ENCODE peak calls at places on chromosomes 16 and 17, in seven cellular contexts. One of them, this sample, is unnamed.

GRCh38 chr17:75647921-75648320 is 14.7 kb downstream of the SMIM5 start:
- DNase-seq in CD4-positive, alpha-beta T cell: no peak
- DNase-seq in neural progenitor cell: no peak
- DNase-seq in stimulated activated naive CD4-positive, alpha-beta T cell treated with Interleukin-2 at 50 U/mL for 16 hours: no peak
- DNase-seq in stimulated activated CD8-positive, alpha-beta memory T cell treated with anti-CD3 and anti-CD28 coated beads, Interleukin-4, amount 100 ng/mL, for 4 hours: no peak
- DNase-seq in GM13977: no peak
- DNase-seq in stimulated activated CD4-positive, alpha-beta T cell treated with anti-CD3 and anti-CD28 coated beads, TNF-alpha, amount 100 ng/mL, for 48 hours: no peak
- DNase-seq in this sample: no peak

GRCh38 chr16:77214411-77215138 is 15.4 kb downstream of the SYCE1L start:
- DNase-seq in CD4-positive, alpha-beta T cell: no peak
- DNase-seq in neural progenitor cell: no peak
- DNase-seq in stimulated activated naive CD4-positive, alpha-beta T cell treated with Interleukin-2 at 50 U/mL for 16 hours: no peak
- DNase-seq in stimulated activated CD8-positive, alpha-beta memory T cell treated with anti-CD3 and anti-CD28 coated beads, Interleukin-4, amount 100 ng/mL, for 4 hours: no peak
- DNase-seq in GM13977: no peak
- DNase-seq in stimulated activated CD4-positive, alpha-beta T cell treated with anti-CD3 and anti-CD28 coated beads, TNF-alpha, amount 100 ng/mL, for 48 hours: no peak
- DNase-seq in this sample: no peak

GRCh38 chr17:16872351-16872751 is 99.6 kb downstream of the TNFRSF13B start:
- DNase-seq in CD4-positive, alpha-beta T cell: no peak
- DNase-seq in neural progenitor cell: no peak
- DNase-seq in stimulated activated naive CD4-positive, alpha-beta T cell treated with Interleukin-2 at 50 U/mL for 16 hours: no peak
- DNase-seq in stimulated activated CD8-positive, alpha-beta memory T cell treated with anti-CD3 and anti-CD28 coated beads, Interleukin-4, amount 100 ng/mL, for 4 hours: no peak
- DNase-seq in GM13977: no peak
- DNase-seq in stimulated activated CD4-positive, alpha-beta T cell treated with anti-CD3 and anti-CD28 coated beads, TNF-alpha, amount 100 ng/mL, for 48 hours: no peak
- DNase-seq in this sample: no peak

GRCh38 chr16:66050991-66051390 is 315.5 kb upstream of the CDH5 start:
- DNase-seq in CD4-positive, alpha-beta T cell: no peak
- DNase-seq in neural progenitor cell: no peak
- DNase-seq in stimulated activated naive CD4-positive, alpha-beta T cell treated with Interleukin-2 at 50 U/mL for 16 hours: no peak
- DNase-seq in stimulated activated CD8-positive, alpha-beta memory T cell treated with anti-CD3 and anti-CD28 coated beads, Interleukin-4, amount 100 ng/mL, for 4 hours: no peak
- DNase-seq in GM13977: no peak
- DNase-seq in stimulated activated CD4-positive, alpha-beta T cell treated with anti-CD3 and anti-CD28 coated beads, TNF-alpha, amount 100 ng/mL, for 48 hours: no peak
- DNase-seq in this sample: no peak

GRCh38 chr16:69407702-69408323 is 16.6 kb upstream of the CYB5B start:
- DNase-seq in CD4-positive, alpha-beta T cell: no peak
- DNase-seq in neural progenitor cell: no peak
- DNase-seq in stimulated activated naive CD4-positive, alpha-beta T cell treated with Interleukin-2 at 50 U/mL for 16 hours: no peak
- DNase-seq in stimulated activated CD8-positive, alpha-beta memory T cell treated with anti-CD3 and anti-CD28 coated beads, Interleukin-4, amount 100 ng/mL, for 4 hours: no peak
- DNase-seq in GM13977: no peak
- DNase-seq in stimulated activated CD4-positive, alpha-beta T cell treated with anti-CD3 and anti-CD28 coated beads, TNF-alpha, amount 100 ng/mL, for 48 hours: no peak
- DNase-seq in this sample: no peak

GRCh38 chr17:55731586-55732250 is 9.1 kb upstream of the TMEM100 start:
- DNase-seq in CD4-positive, alpha-beta T cell: no peak
- DNase-seq in neural progenitor cell: peak; percentile 20
- DNase-seq in stimulated activated naive CD4-positive, alpha-beta T cell treated with Interleukin-2 at 50 U/mL for 16 hours: no peak
- DNase-seq in stimulated activated CD8-positive, alpha-beta memory T cell treated with anti-CD3 and anti-CD28 coated beads, Interleukin-4, amount 100 ng/mL, for 4 hours: no peak
- DNase-seq in GM13977: no peak
- DNase-seq in stimulated activated CD4-positive, alpha-beta T cell treated with anti-CD3 and anti-CD28 coated beads, TNF-alpha, amount 100 ng/mL, for 48 hours: no peak
- DNase-seq in this sample: no peak

GRCh38 chr16:14501331-14502255 is 128.5 kb downstream of the PARN start:
- DNase-seq in CD4-positive, alpha-beta T cell: no peak
- DNase-seq in neural progenitor cell: peak; percentile 63
- DNase-seq in stimulated activated naive CD4-positive, alpha-beta T cell treated with Interleukin-2 at 50 U/mL for 16 hours: no peak
- DNase-seq in stimulated activated CD8-positive, alpha-beta memory T cell treated with anti-CD3 and anti-CD28 coated beads, Interleukin-4, amount 100 ng/mL, for 4 hours: no peak
- DNase-seq in GM13977: no peak
- DNase-seq in stimulated activated CD4-positive, alpha-beta T cell treated with anti-CD3 and anti-CD28 coated beads, TNF-alpha, amount 100 ng/mL, for 48 hours: no peak
- DNase-seq in this sample: no peak

GRCh38 chr16:4360538-4361021 is 9.5 kb upstream of the PAM16 start:
- DNase-seq in CD4-positive, alpha-beta T cell: no peak
- DNase-seq in neural progenitor cell: peak; percentile 50
- DNase-seq in stimulated activated naive CD4-positive, alpha-beta T cell treated with Interleukin-2 at 50 U/mL for 16 hours: no peak
- DNase-seq in stimulated activated CD8-positive, alpha-beta memory T cell treated with anti-CD3 and anti-CD28 coated beads, Interleukin-4, amount 100 ng/mL, for 4 hours: no peak
- DNase-seq in GM13977: no peak
- DNase-seq in stimulated activated CD4-positive, alpha-beta T cell treated with anti-CD3 and anti-CD28 coated beads, TNF-alpha, amount 100 ng/mL, for 48 hours: no peak
- DNase-seq in this sample: no peak

GRCh38 chr17:73645050-73645871 is 1.0 kb upstream of the SDK2 start:
- DNase-seq in CD4-positive, alpha-beta T cell: peak; percentile 19
- DNase-seq in neural progenitor cell: peak; percentile 94
- DNase-seq in stimulated activated naive CD4-positive, alpha-beta T cell treated with Interleukin-2 at 50 U/mL for 16 hours: no peak
- DNase-seq in stimulated activated CD8-positive, alpha-beta memory T cell treated with anti-CD3 and anti-CD28 coated beads, Interleukin-4, amount 100 ng/mL, for 4 hours: peak; percentile 19
- DNase-seq in GM13977: peak; percentile 52
- DNase-seq in stimulated activated CD4-positive, alpha-beta T cell treated with anti-CD3 and anti-CD28 coated beads, TNF-alpha, amount 100 ng/mL, for 48 hours: peak; percentile 23
- DNase-seq in this sample: peak; percentile 62

GRCh38 chr16:68486671-68487495 is 38.6 kb upstream of the SMPD3 start:
- DNase-seq in CD4-positive, alpha-beta T cell: no peak
- DNase-seq in neural progenitor cell: peak; percentile 28
- DNase-seq in stimulated activated naive CD4-positive, alpha-beta T cell treated with Interleukin-2 at 50 U/mL for 16 hours: no peak
- DNase-seq in stimulated activated CD8-positive, alpha-beta memory T cell treated with anti-CD3 and anti-CD28 coated beads, Interleukin-4, amount 100 ng/mL, for 4 hours: no peak
- DNase-seq in GM13977: no peak
- DNase-seq in stimulated activated CD4-positive, alpha-beta T cell treated with anti-CD3 and anti-CD28 coated beads, TNF-alpha, amount 100 ng/mL, for 48 hours: no peak
- DNase-seq in this sample: no peak

GRCh38 chr17:43608313-43608712 is 53.4 kb downstream of the MEOX1 start:
- DNase-seq in CD4-positive, alpha-beta T cell: no peak
- DNase-seq in neural progenitor cell: no peak
- DNase-seq in stimulated activated naive CD4-positive, alpha-beta T cell treated with Interleukin-2 at 50 U/mL for 16 hours: peak; percentile 15
- DNase-seq in stimulated activated CD8-positive, alpha-beta memory T cell treated with anti-CD3 and anti-CD28 coated beads, Interleukin-4, amount 100 ng/mL, for 4 hours: no peak
- DNase-seq in GM13977: no peak
- DNase-seq in stimulated activated CD4-positive, alpha-beta T cell treated with anti-CD3 and anti-CD28 coated beads, TNF-alpha, amount 100 ng/mL, for 48 hours: peak; percentile 54
- DNase-seq in this sample: no peak

GRCh38 chr16:82175627-82176026 is 5.6 kb upstream of the MPHOSPH6 start:
- DNase-seq in CD4-positive, alpha-beta T cell: no peak
- DNase-seq in neural progenitor cell: no peak
- DNase-seq in stimulated activated naive CD4-positive, alpha-beta T cell treated with Interleukin-2 at 50 U/mL for 16 hours: no peak
- DNase-seq in stimulated activated CD8-positive, alpha-beta memory T cell treated with anti-CD3 and anti-CD28 coated beads, Interleukin-4, amount 100 ng/mL, for 4 hours: no peak
- DNase-seq in GM13977: no peak
- DNase-seq in stimulated activated CD4-positive, alpha-beta T cell treated with anti-CD3 and anti-CD28 coated beads, TNF-alpha, amount 100 ng/mL, for 48 hours: no peak
- DNase-seq in this sample: no peak

GRCh38 chr17:40606548-40607353 is 40.9 kb downstream of the SMARCE1 start:
- DNase-seq in CD4-positive, alpha-beta T cell: no peak
- DNase-seq in neural progenitor cell: no peak
- DNase-seq in stimulated activated naive CD4-positive, alpha-beta T cell treated with Interleukin-2 at 50 U/mL for 16 hours: no peak
- DNase-seq in stimulated activated CD8-positive, alpha-beta memory T cell treated with anti-CD3 and anti-CD28 coated beads, Interleukin-4, amount 100 ng/mL, for 4 hours: no peak
- DNase-seq in GM13977: no peak
- DNase-seq in stimulated activated CD4-positive, alpha-beta T cell treated with anti-CD3 and anti-CD28 coated beads, TNF-alpha, amount 100 ng/mL, for 48 hours: no peak
- DNase-seq in this sample: no peak